ENCODE peak calls at places on chromosomes 11 and 22, in eight cellular contexts. J, P, O, U, E, R, C and W are unnamed samples.
A peak's percentile ranks its signal among the peaks of the same experiment; 100 is the strongest.

GRCh38 chr11:1162498-1163311 is 5.0 kb downstream of the MUC5AC start:
- DNase-seq in P (no peak), R (no peak), J (no peak), O (no peak), E (no peak), C (no peak), U (no peak), W (no peak)

GRCh38 chr11:71446150-71446549 is 2.0 kb downstream of the DHCR7 start:
- DNase-seq in J (no peak), P (no peak), C (no peak), R (no peak), O (no peak), U (no peak), E (no peak), W (no peak)

GRCh38 chr22:30314918-30315317 is 11.8 kb downstream of the TBC1D10A start:
- DNase-seq in E (no peak), U (peak; percentile 42), R (no peak), P (no peak), J (no peak), O (peak; percentile 52), C (no peak), W (no peak)

GRCh38 chr22:32649515-32650200 is 151.8 kb upstream of the TIMP3 start:
- DNase-seq in O (no peak), U (no peak), P (peak; percentile 43), C (no peak), R (no peak), J (peak; percentile 53), E (no peak), W (no peak)

GRCh38 chr22:48594016-48594756 is 1233.5 kb downstream of the BRD1 start:
- DNase-seq in C (no peak), J (no peak), R (no peak), P (no peak), U (no peak), E (no peak), O (no peak), W (no peak)

GRCh38 chr22:50684986-50685385 is 12.4 kb downstream of the SHANK3 start:
- DNase-seq in P (no peak), E (no peak), O (no peak), J (peak; percentile 65), C (no peak), R (peak; percentile 19), U (no peak), W (no peak)

GRCh38 chr11:61834278-61835004 is 6.3 kb downstream of the FADS2 start:
- DNase-seq in E (peak; percentile 90), U (peak; percentile 44), C (no peak), O (peak; percentile 21), R (peak; percentile 89), P (no peak), J (peak; percentile 82), W (peak; percentile 49)

GRCh38 chr11:65488273-65489058 is 10.4 kb upstream of the MALAT1 start:
- DNase-seq in E (no peak), R (peak; percentile 63), O (no peak), P (no peak), C (no peak), U (no peak), J (no peak), W (no peak)

GRCh38 chr11:72222106-72222891 is 2.3 kb upstream of the INPPL1 start:
- DNase-seq in P (no peak), R (no peak), U (no peak), C (no peak), J (no peak), E (peak; percentile 41), O (no peak), W (no peak)

GRCh38 chr11:2661173-2662023 is 38.4 kb downstream of the KCNQ1OT1 start:
- DNase-seq in E (no peak), C (no peak), U (no peak), R (no peak), P (no peak), J (no peak), O (no peak), W (no peak)

GRCh38 chr22:46843691-46844297 is 81.3 kb downstream of the TBC1D22A start:
- DNase-seq in O (no peak), C (no peak), U (no peak), R (no peak), E (no peak), P (no peak), J (no peak), W (no peak)

GRCh38 chr11:119340335-119341221 is at the start of gene C1QTNF5:
- DNase-seq in J (peak; percentile 86), O (no peak), C (no peak), R (peak; percentile 58), U (no peak), P (no peak), E (peak; percentile 52), W (peak; percentile 53)

GRCh38 chr22:26835929-26836528 is 178.6 kb downstream of the MIAT start:
- DNase-seq in O (peak; percentile 56), E (peak; percentile 84), R (peak; percentile 32), P (no peak), J (peak; percentile 43), U (peak; percentile 17), C (no peak), W (peak; percentile 90)

GRCh38 chr11:2174361-2174760 is 2.7 kb upstream of the TH start:
- DNase-seq in R (no peak), E (no peak), P (no peak), O (no peak), U (no peak), C (no peak), J (no peak), W (no peak)

GRCh38 chr22:44483878-44484277 is 14.2 kb downstream of the RTL6 start:
- DNase-seq in C (no peak), E (no peak), J (no peak), R (no peak), O (no peak), U (no peak), P (no peak), W (no peak)

GRCh38 chr22:27573992-27574391 is 227.6 kb downstream of the MN1 start:
- DNase-seq in U (no peak), R (no peak), O (no peak), C (no peak), P (no peak), J (no peak), E (no peak), W (no peak)